ENCODE peak calls at places on chromosomes 16 and 17, in six cellular contexts. One of them, this sample, is unnamed.

GRCh38 chr17:78107976-78108725 is 20.4 kb downstream of the TMC6 start:
- DNase-seq in GM12891: no peak
- DNase-seq in HepG2: no peak
- DNase-seq in GM12878: no peak
- DNase-seq in H1: no peak
- DNase-seq in K562: no peak
- DNase-seq in this sample: no peak

GRCh38 chr17:42045719-42046118 is 4.7 kb downstream of the C17orf113 start:
- DNase-seq in GM12891: no peak
- DNase-seq in HepG2: no peak
- DNase-seq in GM12878: no peak
- DNase-seq in H1: no peak
- DNase-seq in K562: no peak
- DNase-seq in this sample: no peak

GRCh38 chr16:85306071-85306792 is 194.0 kb upstream of the CIBAR2 start:
- DNase-seq in GM12891: peak
- DNase-seq in HepG2: peak
- DNase-seq in GM12878: peak
- DNase-seq in H1: no peak
- DNase-seq in K562: peak
- DNase-seq in this sample: peak

GRCh38 chr17:32496348-32497078 is 9.7 kb downstream of the CDK5R1 start:
- DNase-seq in GM12891: no peak
- DNase-seq in HepG2: no peak
- DNase-seq in GM12878: no peak
- DNase-seq in H1: no peak
- DNase-seq in K562: no peak
- DNase-seq in this sample: no peak

GRCh38 chr16:57574086-57574485 is 31.6 kb downstream of the ADGRG5 start:
- DNase-seq in GM12891: no peak
- DNase-seq in HepG2: no peak
- DNase-seq in GM12878: no peak
- DNase-seq in H1: no peak
- DNase-seq in K562: no peak
- DNase-seq in this sample: no peak

GRCh38 chr16:46427340-46428107 is 193.7 kb downstream of the SHCBP1 start:
- DNase-seq in GM12891: no peak
- DNase-seq in HepG2: no peak
- DNase-seq in GM12878: no peak
- DNase-seq in H1: no peak
- DNase-seq in K562: peak
- DNase-seq in this sample: no peak

GRCh38 chr17:50636145-50636803 is 1.6 kb downstream of the ABCC3 start:
- DNase-seq in GM12891: no peak
- DNase-seq in HepG2: peak
- DNase-seq in GM12878: no peak
- DNase-seq in H1: no peak
- DNase-seq in K562: no peak
- DNase-seq in this sample: no peak

GRCh38 chr17:31378638-31379037 is 12.8 kb upstream of the RAB11FIP4 start:
- DNase-seq in GM12891: no peak
- DNase-seq in HepG2: no peak
- DNase-seq in GM12878: no peak
- DNase-seq in H1: no peak
- DNase-seq in K562: no peak
- DNase-seq in this sample: no peak

GRCh38 chr17:77326636-77327035 is 185.9 kb downstream of the SEC14L1 start:
- DNase-seq in GM12891: no peak
- DNase-seq in HepG2: no peak
- DNase-seq in GM12878: no peak
- DNase-seq in H1: no peak
- DNase-seq in K562: no peak
- DNase-seq in this sample: no peak

GRCh38 chr17:79664925-79665738 is 54.3 kb upstream of the RBFOX3 start:
- DNase-seq in GM12891: no peak
- DNase-seq in HepG2: no peak
- DNase-seq in GM12878: no peak
- DNase-seq in H1: no peak
- DNase-seq in K562: no peak
- DNase-seq in this sample: no peak

GRCh38 chr16:77993586-77993985 is 28.8 kb upstream of the CLEC3A start:
- DNase-seq in GM12891: no peak
- DNase-seq in HepG2: no peak
- DNase-seq in GM12878: no peak
- DNase-seq in H1: no peak
- DNase-seq in K562: no peak
- DNase-seq in this sample: no peak

GRCh38 chr16:84675423-84675822 is 24.4 kb upstream of the USP10 start:
- DNase-seq in GM12891: no peak
- DNase-seq in HepG2: no peak
- DNase-seq in GM12878: no peak
- DNase-seq in H1: no peak
- DNase-seq in K562: no peak
- DNase-seq in this sample: no peak

DNA sequence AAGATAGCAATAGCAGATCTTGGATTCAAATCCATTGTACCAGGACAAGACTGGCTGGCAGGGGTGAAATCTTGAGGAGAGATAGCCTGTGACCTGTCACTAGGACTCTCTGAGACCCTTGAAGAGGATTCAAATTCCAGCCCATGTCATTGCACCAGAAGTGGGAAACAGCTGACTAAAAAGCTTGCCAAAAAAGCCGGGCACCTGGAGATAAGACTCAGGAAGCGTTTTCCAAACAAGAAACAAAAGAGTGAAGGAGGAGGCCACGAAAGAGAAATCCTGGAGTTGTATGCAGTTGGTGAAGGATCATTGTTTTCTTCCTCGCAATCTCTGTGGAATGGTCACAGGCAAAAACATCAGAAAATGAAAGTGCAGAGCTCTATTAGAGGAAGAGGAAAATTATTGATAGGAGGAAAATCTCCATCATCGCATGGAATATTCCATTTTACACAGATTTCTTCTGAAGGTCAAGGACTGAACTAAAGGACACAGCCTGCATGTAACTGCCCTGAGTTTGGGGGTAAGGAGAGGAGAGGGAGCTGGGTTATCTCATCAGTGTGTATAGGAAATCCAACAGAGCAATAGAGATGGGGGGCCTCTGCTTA is 9.0 kb upstream of the WSB1 start:
- DNase-seq in GM12891: no peak
- DNase-seq in HepG2: no peak
- DNase-seq in GM12878: no peak
- DNase-seq in H1: no peak
- DNase-seq in K562: no peak
- DNase-seq in this sample: no peak
- TF ChIP-seq POLR2A in GM12891: no peak
- TF ChIP-seq POLR2A in HepG2: no peak
- TF ChIP-seq POLR2A in GM12878: no peak
- TF ChIP-seq POLR2A in H1: no peak
- TF ChIP-seq POLR2A in K562: no peak
- TF ChIP-seq POLR2A in this sample: no peak

GRCh38 chr17:68760141-68760475 is 158.9 kb upstream of the FAM20A start:
- DNase-seq in GM12891: no peak
- DNase-seq in HepG2: no peak
- DNase-seq in GM12878: no peak
- DNase-seq in H1: no peak
- DNase-seq in K562: no peak
- DNase-seq in this sample: no peak

GRCh38 chr17:68759343-68760140 is 158.4 kb upstream of the FAM20A start:
- DNase-seq in GM12891: peak
- DNase-seq in HepG2: peak
- DNase-seq in GM12878: no peak
- DNase-seq in H1: peak
- DNase-seq in K562: peak
- DNase-seq in this sample: peak

GRCh38 chr17:68766640-68767039 is 165.5 kb upstream of the FAM20A start:
- DNase-seq in GM12891: no peak
- DNase-seq in HepG2: no peak
- DNase-seq in GM12878: no peak
- DNase-seq in H1: no peak
- DNase-seq in K562: no peak
- DNase-seq in this sample: no peak

GRCh38 chr17:68762911-68763310 is 161.7 kb upstream of the FAM20A start:
- DNase-seq in GM12891: no peak
- DNase-seq in HepG2: no peak
- DNase-seq in GM12878: no peak
- DNase-seq in H1: no peak
- DNase-seq in K562: no peak
- DNase-seq in this sample: no peak

DNA sequence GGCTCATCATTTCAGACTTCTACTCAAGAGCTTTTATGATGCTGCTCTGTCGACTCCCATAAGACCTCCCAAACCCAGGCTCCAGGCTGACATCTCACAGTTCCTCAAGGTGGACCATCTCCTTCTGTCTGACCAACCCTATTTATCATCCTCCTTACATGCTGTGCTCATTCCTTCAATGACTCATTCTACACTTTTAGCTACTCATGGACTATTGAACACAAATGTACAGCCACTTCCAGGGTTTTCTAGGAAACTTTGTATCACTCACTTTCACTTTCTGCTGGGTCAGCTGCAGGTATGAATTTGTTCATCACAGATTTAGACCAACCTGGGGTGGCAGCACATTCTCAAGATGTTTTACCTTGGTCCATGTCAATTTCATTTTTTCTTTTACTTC is 162.4 kb upstream of the FAM20A start:
- DNase-seq in GM12891: no peak
- DNase-seq in HepG2: no peak
- DNase-seq in GM12878: no peak
- DNase-seq in H1: no peak
- DNase-seq in K562: no peak
- DNase-seq in this sample: no peak
- TF ChIP-seq TAF1 in GM12891: no peak
- TF ChIP-seq TAF1 in HepG2: no peak
- TF ChIP-seq TAF1 in GM12878: no peak
- TF ChIP-seq TAF1 in H1: no peak
- TF ChIP-seq TAF1 in K562: no peak
- TF ChIP-seq TAF1 in this sample: no peak

GRCh38 chr17:67544364-67544763 is 167.3 kb downstream of the PITPNC1 start:
- DNase-seq in GM12891: no peak
- DNase-seq in HepG2: no peak
- DNase-seq in GM12878: no peak
- DNase-seq in H1: no peak
- DNase-seq in K562: no peak
- DNase-seq in this sample: no peak

GRCh38 chr17:67549787-67550186 is 167.9 kb upstream of the NOL11 start:
- DNase-seq in GM12891: no peak
- DNase-seq in HepG2: no peak
- DNase-seq in GM12878: no peak
- DNase-seq in H1: no peak
- DNase-seq in K562: no peak
- DNase-seq in this sample: no peak

GRCh38 chr17:67542219-67543114 is 165.4 kb downstream of the PITPNC1 start:
- DNase-seq in GM12891: no peak
- DNase-seq in HepG2: no peak
- DNase-seq in GM12878: no peak
- DNase-seq in H1: no peak
- DNase-seq in K562: no peak
- DNase-seq in this sample: no peak

GRCh38 chr17:67548693-67549092 is 169.0 kb upstream of the NOL11 start:
- DNase-seq in GM12891: no peak
- DNase-seq in HepG2: no peak
- DNase-seq in GM12878: no peak
- DNase-seq in H1: no peak
- DNase-seq in K562: no peak
- DNase-seq in this sample: no peak

DNA sequence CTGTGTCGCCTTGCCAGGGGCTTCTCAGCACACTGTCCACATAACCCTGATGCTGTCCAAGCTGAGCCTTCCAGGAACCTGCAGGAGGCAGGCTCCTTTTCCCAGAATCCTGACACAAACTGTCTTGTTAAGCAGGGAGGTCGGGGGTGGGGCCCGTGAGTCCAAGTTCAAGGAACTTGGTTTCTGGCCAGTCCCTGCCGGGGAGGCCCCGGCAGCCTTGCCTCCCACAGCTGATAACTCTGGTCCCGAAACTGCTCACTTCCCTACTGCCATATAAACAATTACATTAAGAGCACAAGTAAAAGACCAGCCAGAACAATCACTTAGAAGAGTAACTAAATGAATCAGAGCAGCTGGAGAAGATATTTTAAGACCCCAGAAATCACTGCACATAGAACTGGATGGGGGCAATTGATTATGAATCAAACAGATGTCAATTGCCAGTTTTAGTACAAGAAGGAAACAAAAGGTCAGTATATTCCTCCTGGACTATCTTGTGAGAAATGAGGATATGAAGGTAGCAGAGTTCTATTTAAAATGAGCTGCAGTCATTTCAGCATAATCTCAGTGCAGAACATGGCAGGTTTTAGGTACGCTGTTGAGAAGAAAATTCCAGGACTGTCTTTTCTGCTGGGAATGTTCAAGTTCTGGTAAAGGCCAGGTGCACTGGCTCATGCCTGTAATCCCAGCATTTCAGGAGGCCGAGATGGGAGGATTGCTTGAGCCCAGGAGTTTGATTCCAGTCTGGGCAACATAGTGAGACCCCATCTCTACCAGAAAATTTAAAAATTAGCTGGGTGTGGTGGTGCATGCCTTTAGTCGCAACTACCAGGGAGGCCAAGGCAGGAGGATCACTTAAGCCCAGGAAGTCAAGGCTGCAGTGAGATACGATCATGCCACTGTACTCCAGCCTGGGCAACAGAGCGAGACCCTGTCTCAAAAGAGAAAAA is 169.8 kb downstream of the PITPNC1 start:
- DNase-seq in GM12891: peak
- DNase-seq in HepG2: no peak
- DNase-seq in GM12878: no peak
- DNase-seq in H1: no peak
- DNase-seq in K562: no peak
- DNase-seq in this sample: peak
- TF ChIP-seq POLR2AphosphoS5 in GM12891: no peak
- TF ChIP-seq POLR2AphosphoS5 in HepG2: no peak
- TF ChIP-seq POLR2AphosphoS5 in GM12878: no peak
- TF ChIP-seq POLR2AphosphoS5 in H1: no peak
- TF ChIP-seq POLR2AphosphoS5 in K562: no peak
- TF ChIP-seq POLR2AphosphoS5 in this sample: no peak

DNA sequence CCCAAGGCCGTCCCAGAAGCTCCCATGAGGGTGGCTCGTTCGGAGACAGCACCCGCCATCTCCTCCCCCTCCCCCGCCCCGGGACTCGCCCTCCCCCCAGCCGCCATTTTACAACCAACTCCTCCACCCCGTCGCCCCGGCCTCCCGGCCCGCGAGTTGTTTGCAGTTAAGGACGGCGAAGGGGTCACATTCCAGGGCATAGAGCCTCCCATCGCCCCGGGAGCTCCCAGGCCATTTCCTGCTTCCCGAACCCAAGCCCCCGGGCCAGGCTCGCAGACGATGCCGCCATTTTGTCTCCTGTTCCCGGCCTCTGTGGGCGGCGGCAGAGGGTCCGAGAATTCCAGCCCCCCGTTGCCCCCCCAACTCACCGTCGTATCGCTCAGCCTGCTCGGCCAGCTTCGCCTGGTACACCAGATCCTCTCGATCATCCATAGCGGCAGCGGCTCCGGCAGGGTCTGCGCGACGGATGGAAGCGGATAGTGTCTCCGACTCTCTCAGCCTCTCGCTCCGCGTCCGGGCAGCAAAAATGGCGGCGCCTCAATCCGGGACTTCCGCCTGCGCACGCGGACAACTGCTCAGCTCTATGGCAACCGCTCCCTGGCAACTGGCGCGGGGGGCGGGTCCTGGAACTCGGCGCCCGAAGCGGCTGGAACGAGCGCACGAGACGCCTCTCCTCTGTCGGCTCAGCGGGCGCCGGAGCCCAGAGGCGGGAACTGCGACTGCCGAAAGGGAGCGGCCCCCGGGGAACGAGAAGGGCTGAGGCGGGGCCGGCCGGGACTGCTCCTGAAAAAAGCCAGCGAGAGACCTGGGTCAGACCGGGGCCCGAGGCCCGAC is at the start of gene YWHAE:
- DNase-seq in GM12891: peak
- DNase-seq in HepG2: peak
- DNase-seq in GM12878: peak
- DNase-seq in H1: peak
- DNase-seq in K562: peak
- DNase-seq in this sample: peak
- TF ChIP-seq POLR2A in GM12891: peak
- TF ChIP-seq POLR2A in HepG2: peak
- TF ChIP-seq POLR2A in GM12878: peak
- TF ChIP-seq POLR2A in H1: peak
- TF ChIP-seq POLR2A in K562: peak
- TF ChIP-seq POLR2A in this sample: peak